ENCODE peak calls at places on chromosomes 5 and 9, in nine cellular contexts. E is activated CD4-positive, CD25-positive, alpha-beta regulatory T cell treated with anti-CD3 and anti-CD28 coated beads, Interleukin-2, amount 50 U/mL, for 16 hours; B is SK-N-DZ; L is mucosa of gallbladder; J is KG1; D is hippocampal formation; S is NCI-H460; I is NCI-H1105 treated with DMSO at 0.1 percent for 48 hours; T is NCI-H2081. W is an unnamed sample.

GRCh38 chr9:110578575-110578895 is 1.0 kb downstream of the SVEP1 start:
- DNase-seq in E (no peak), B (no peak), L (no peak), J (no peak), D (no peak), S (no peak), I (no peak), T (no peak), W (no peak)

GRCh38 chr5:44943637-44944036 is 134.9 kb downstream of the MRPS30 start:
- DNase-seq in E (no peak), B (no peak), L (no peak), J (no peak), D (no peak), S (peak), I (no peak), T (no peak), W (no peak)

GRCh38 chr9:136088939-136089696 is 6.0 kb downstream of the NACC2 start:
- DNase-seq in E (no peak), B (no peak), L (no peak), J (no peak), D (peak), S (no peak), I (no peak), T (no peak), W (no peak)

GRCh38 chr9:116639251-116639741 is 47.8 kb upstream of the TRIM32 start:
- DNase-seq in E (no peak), B (peak), L (no peak), J (no peak), D (no peak), S (no peak), I (no peak), T (no peak), W (no peak)

GRCh38 chr9:94772654-94773303 is 46.3 kb downstream of the AOPEP start:
- DNase-seq in E (no peak), B (no peak), L (no peak), J (no peak), D (peak), S (no peak), I (peak), T (peak), W (peak)

GRCh38 chr9:98401140-98402025 is 145.9 kb upstream of the TBC1D2 start:
- DNase-seq in E (no peak), B (no peak), L (no peak), J (no peak), D (no peak), S (no peak), I (peak), T (no peak), W (no peak)

GRCh38 chr5:96976-97640 is 5.1 kb downstream of the PLEKHG4B start:
- DNase-seq in E (no peak), B (no peak), L (no peak), J (no peak), D (no peak), S (no peak), I (no peak), T (no peak), W (no peak)

GRCh38 chr5:25975881-25976280 is 1062.5 kb downstream of the CDH9 start:
- DNase-seq in E (no peak), B (peak), L (no peak), J (no peak), D (no peak), S (no peak), I (no peak), T (no peak), W (no peak)

GRCh38 chr5:57735754-57736153 is 253.1 kb upstream of the ACTBL2 start:
- DNase-seq in E (no peak), B (no peak), L (no peak), J (no peak), D (no peak), S (no peak), I (no peak), T (no peak), W (no peak)

GRCh38 chr5:6634327-6634713 is 1.1 kb downstream of the SRD5A1 start:
- DNase-seq in E (no peak), B (no peak), L (no peak), J (no peak), D (no peak), S (no peak), I (peak), T (no peak), W (no peak)

GRCh38 chr5:91361055-91361701 is 21.9 kb downstream of the ARRDC3 start:
- DNase-seq in E (no peak), B (no peak), L (no peak), J (no peak), D (no peak), S (no peak), I (no peak), T (no peak), W (no peak)

GRCh38 chr9:117796681-117797080 is 92.5 kb downstream of the TLR4 start:
- DNase-seq in E (no peak), B (no peak), L (no peak), J (no peak), D (no peak), S (no peak), I (no peak), T (no peak), W (no peak)

GRCh38 chr5:53826503-53826902 is 266.1 kb downstream of the NDUFS4 start:
- DNase-seq in E (no peak), B (no peak), L (no peak), J (no peak), D (no peak), S (no peak), I (no peak), T (no peak), W (no peak)

GRCh38 chr5:113081881-113082546 is 105.4 kb downstream of the DCP2 start:
- DNase-seq in E (no peak), B (no peak), L (no peak), J (no peak), D (no peak), S (no peak), I (no peak), T (no peak), W (no peak)

GRCh38 chr5:166649656-166650055 is 1641.8 kb upstream of the WWC1 start:
- DNase-seq in E (no peak), B (no peak), L (no peak), J (no peak), D (no peak), S (no peak), I (no peak), T (no peak), W (no peak)

GRCh38 chr9:7117676-7118561 is 360.1 kb downstream of the KDM4C start:
- DNase-seq in E (no peak), B (no peak), L (no peak), J (no peak), D (no peak), S (no peak), I (peak), T (peak), W (no peak)

GRCh38 chr9:76369583-76369982 is 24.6 kb downstream of the RFK start:
- DNase-seq in E (no peak), B (peak), L (peak), J (no peak), D (no peak), S (no peak), I (peak), T (peak), W (no peak)

GRCh38 chr5:179298181-179298993 is 46.9 kb downstream of the ADAMTS2 start:
- DNase-seq in E (no peak), B (no peak), L (no peak), J (no peak), D (no peak), S (no peak), I (no peak), T (no peak), W (no peak)

GRCh38 chr5:179130101-179130681 is 70.0 kb downstream of the ZNF354C start:
- DNase-seq in E (no peak), B (no peak), L (no peak), J (no peak), D (no peak), S (no peak), I (no peak), T (no peak), W (no peak)

GRCh38 chr5:172414618-172415599 is 39.4 kb downstream of the SH3PXD2B start:
- DNase-seq in E (no peak), B (no peak), L (peak), J (no peak), D (no peak), S (no peak), I (no peak), T (no peak), W (no peak)